ENCODE peak calls at places on chromosomes 5 and 9, in six cellular contexts. L, V, P, D, I and E are unnamed samples.
A peak's percentile ranks its signal among the peaks of the same experiment; 100 is the strongest.

GRCh38 chr9:133055788-133056420 is 5.9 kb upstream of the CEL start:
- DNase-seq in V (no peak), D (no peak), L (no peak), P (no peak), I (no peak), E (no peak)

GRCh38 chr5:43396762-43397304 is 15.4 kb downstream of the CCL28 start:
- DNase-seq in D (peak; percentile 64), L (peak; percentile 74), P (peak; percentile 26), V (peak; percentile 30), I (peak; percentile 41), E (peak; percentile 57)

GRCh38 chr9:104836235-104836634 is 72.3 kb downstream of the NIPSNAP3B start:
- DNase-seq in V (no peak), D (no peak), P (peak; percentile 33), I (no peak), L (no peak), E (no peak)

GRCh38 chr5:74200560-74200959 is 440.0 kb downstream of the ENC1 start:
- DNase-seq in I (no peak), L (no peak), P (no peak), V (no peak), D (no peak), E (no peak)

GRCh38 chr5:34452170-34452828 is 203.8 kb upstream of the RAI14 start:
- DNase-seq in L (no peak), I (peak; percentile 21), P (peak; percentile 9), V (no peak), D (no peak), E (no peak)

GRCh38 chr5:135488727-135489465 is 36.7 kb upstream of the TIFAB start:
- DNase-seq in D (no peak), I (peak; percentile 67), L (no peak), V (no peak), P (peak; percentile 11), E (no peak)

GRCh38 chr9:24436761-24437160 is 108.9 kb downstream of the IZUMO3 start:
- DNase-seq in D (no peak), L (no peak), P (no peak), V (no peak), I (no peak), E (no peak)

GRCh38 chr5:138274189-138274853 is at the start of gene GFRA3:
- DNase-seq in P (no peak), V (no peak), L (no peak), I (peak; percentile 30), D (no peak), E (no peak)

GRCh38 chr9:126722252-126722921 is 82.5 kb upstream of the ZBTB43 start:
- DNase-seq in V (peak; percentile 82), I (peak; percentile 70), P (peak; percentile 30), L (peak; percentile 83), D (peak; percentile 78), E (peak; percentile 81)

GRCh38 chr9:29966247-29966646 is 2393.0 kb upstream of the C9orf72 start:
- DNase-seq in L (no peak), V (no peak), P (no peak), D (no peak), I (no peak), E (no peak)

GRCh38 chr9:19130436-19130835 is 3.1 kb upstream of the PLIN2 start:
- DNase-seq in P (no peak), I (no peak), V (no peak), L (no peak), D (no peak), E (no peak)

GRCh38 chr5:119996128-119996527 is 366.8 kb downstream of the FAM170A start:
- DNase-seq in P (no peak), L (no peak), V (no peak), I (no peak), D (no peak), E (no peak)

GRCh38 chr5:115579747-115580173 is 22.5 kb downstream of the TICAM2 start:
- DNase-seq in V (no peak), D (no peak), P (no peak), I (no peak), L (no peak), E (no peak)

GRCh38 chr9:104986096-104986495 is 58.1 kb upstream of the ABCA1 start:
- DNase-seq in V (no peak), I (no peak), L (no peak), P (no peak), D (no peak), E (no peak)

GRCh38 chr9:69771775-69772418 is 12.1 kb upstream of the PTAR1 start:
- DNase-seq in D (no peak), P (no peak), V (no peak), I (peak; percentile 75), L (no peak), E (no peak)

GRCh38 chr9:129513856-129514496 is 106.9 kb downstream of the C9orf50 start:
- DNase-seq in V (no peak), I (no peak), L (no peak), P (no peak), D (no peak), E (no peak)

GRCh38 chr9:126363847-126364671 is 37.4 kb downstream of the MVB12B start:
- DNase-seq in I (peak; percentile 40), L (peak; percentile 46), P (peak; percentile 52), D (peak; percentile 55), V (no peak), E (no peak)

GRCh38 chr5:35363387-35363965 is 133.2 kb upstream of the PRLR start:
- DNase-seq in L (no peak), I (no peak), V (no peak), P (no peak), D (no peak), E (no peak)

GRCh38 chr5:129399069-129399468 is 61.0 kb upstream of the ADAMTS19 start:
- DNase-seq in L (no peak), V (no peak), P (no peak), I (no peak), D (no peak), E (no peak)

GRCh38 chr5:93454896-93455295 is 126.1 kb downstream of the NR2F1-AS1 start:
- DNase-seq in D (no peak), V (no peak), P (no peak), I (no peak), L (no peak), E (no peak)

GRCh38 chr5:93452255-93452654 is 128.8 kb downstream of the NR2F1-AS1 start:
- DNase-seq in I (peak; percentile 11), L (no peak), D (no peak), V (no peak), P (peak; percentile 40), E (no peak)
- H3K9me3 ChIP-seq in I (no peaks in the 10 kb centered on the region), L (no peaks in the 10 kb centered on the region), D (no peaks in the 10 kb centered on the region), V (peaks cover 4% of the 10 kb centered on the region), P (no peaks in the 10 kb centered on the region), E (no peaks in the 10 kb centered on the region)

GRCh38 chr5:173295796-173296195 is 32.4 kb downstream of the STC2 start:
- DNase-seq in P (no peak), I (no peak), V (no peak), D (no peak), L (no peak), E (no peak)
- H3K4me1 ChIP-seq in P (peaks cover 22% of the 10 kb centered on the region), I (peaks cover 24% of the 10 kb centered on the region), V (peaks cover 14% of the 10 kb centered on the region), D (no peaks in the 10 kb centered on the region), L (no peaks in the 10 kb centered on the region), E (peaks cover 29% of the 10 kb centered on the region)

GRCh38 chr9:65405253-65405652 is 120.2 kb upstream of the FOXD4L5 start:
- DNase-seq in L (no peak), D (no peak), I (no peak), P (no peak), V (no peak), E (no peak)
- H3K9me3 ChIP-seq in L (peaks cover 69% of the 10 kb centered on the region), D (no peaks in the 10 kb centered on the region), I (no peaks in the 10 kb centered on the region), P (peaks cover 7% of the 10 kb centered on the region), V (peaks cover 6% of the 10 kb centered on the region), E (no peaks in the 10 kb centered on the region)

GRCh38 chr5:154366353-154366752 is 79.4 kb upstream of the SAP30L start:
- DNase-seq in V (no peak), I (peak; percentile 71), L (no peak), D (no peak), P (peak; percentile 46), E (no peak)

GRCh38 chr5:154368041-154368800 is 77.6 kb upstream of the SAP30L start:
- DNase-seq in I (peak; percentile 97), P (peak; percentile 86), D (no peak), V (no peak), L (no peak), E (peak; percentile 39)

GRCh38 chr5:154364845-154365244 is 81.0 kb upstream of the SAP30L start:
- DNase-seq in L (no peak), I (no peak), V (no peak), P (no peak), D (no peak), E (no peak)

GRCh38 chr5:154365823-154366222 is 80.0 kb upstream of the SAP30L start:
- DNase-seq in V (no peak), I (peak; percentile 53), L (no peak), D (no peak), P (peak; percentile 48), E (no peak)

GRCh38 chr5:154367101-154367500 is 78.7 kb upstream of the SAP30L start:
- DNase-seq in D (no peak), V (no peak), L (no peak), P (peak; percentile 33), I (peak; percentile 36), E (no peak)
- H3K4me1 ChIP-seq in D (no peaks in the 10 kb centered on the region), V (peaks cover 82% of the 10 kb centered on the region), L (no peaks in the 10 kb centered on the region), P (peaks cover 52% of the 10 kb centered on the region), I (no peaks in the 10 kb centered on the region), E (peaks cover 11% of the 10 kb centered on the region)

DNA sequence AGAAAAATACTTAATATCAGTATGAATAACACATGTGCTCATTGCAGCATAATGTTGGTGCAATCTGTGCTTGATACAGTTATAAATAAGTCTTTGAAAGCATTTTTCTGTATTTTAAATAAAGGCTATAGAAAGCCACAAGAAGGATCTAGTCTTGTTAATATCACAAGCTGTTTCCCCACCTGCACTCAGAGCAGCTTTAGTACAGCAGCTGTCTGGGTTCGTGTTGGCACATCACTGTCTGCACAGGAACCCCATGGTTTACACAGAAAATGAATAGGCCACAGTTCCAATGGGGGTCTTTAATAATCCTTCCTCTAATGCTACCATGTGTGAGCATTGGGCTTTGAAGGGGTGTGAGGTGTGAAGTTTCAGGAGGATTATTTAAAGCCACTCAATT is 2269.7 kb downstream of the MAT2B start:
- DNase-seq in I (no peak), L (no peak), P (no peak), D (no peak), V (no peak), E (no peak)
- H3K9me3 ChIP-seq in I (no peaks in the 10 kb centered on the region), L (no peaks in the 10 kb centered on the region), P (no peaks in the 10 kb centered on the region), D (no peaks in the 10 kb centered on the region), V (peaks cover 3% of the 10 kb centered on the region), E (no peaks in the 10 kb centered on the region)

GRCh38 chr5:59089767-59090166 is 506.9 kb downstream of the RAB3C start:
- DNase-seq in L (no peak), P (no peak), I (peak; percentile 64), D (no peak), V (no peak), E (no peak)

GRCh38 chr5:59093329-59093728 is 510.5 kb downstream of the RAB3C start:
- DNase-seq in D (no peak), P (no peak), L (no peak), V (no peak), I (peak; percentile 62), E (no peak)

GRCh38 chr5:59090323-59090722 is 507.4 kb downstream of the RAB3C start:
- DNase-seq in D (no peak), I (no peak), L (no peak), V (no peak), P (no peak), E (no peak)

GRCh38 chr5:59092758-59093157 is 509.9 kb downstream of the RAB3C start:
- DNase-seq in I (no peak), L (no peak), D (no peak), P (peak; percentile 7), V (no peak), E (no peak)

DNA sequence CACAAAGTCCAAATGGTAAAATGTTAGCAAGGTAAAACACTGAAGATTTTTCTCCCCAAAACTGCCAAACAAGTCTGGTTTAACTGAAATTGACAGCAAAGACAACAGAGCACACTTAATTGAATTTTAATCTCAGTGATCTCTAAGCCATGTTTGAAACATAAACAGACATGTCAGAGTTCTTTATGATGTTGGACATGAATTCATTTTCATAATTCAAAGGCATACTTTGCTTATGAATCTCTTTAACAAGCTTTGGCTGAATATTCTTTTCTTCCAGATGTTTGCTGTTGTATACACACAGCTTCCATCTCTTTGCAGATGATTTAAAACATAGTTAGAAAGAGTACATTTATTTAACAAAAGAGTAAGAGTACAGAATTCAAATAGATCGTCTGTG is 509.1 kb downstream of the RAB3C start:
- DNase-seq in P (no peak), D (no peak), V (no peak), I (no peak), L (no peak), E (no peak)
- H3K4me1 ChIP-seq in P (no peaks in the 10 kb centered on the region), D (no peaks in the 10 kb centered on the region), V (peaks cover 28% of the 10 kb centered on the region), I (peaks cover 6% of the 10 kb centered on the region), L (no peaks in the 10 kb centered on the region), E (no peaks in the 10 kb centered on the region)